ENCODE peak calls at places on chromosome 10, in four cellular contexts. I, S, G and T are unnamed samples.

GRCh38 chr10:132299381-132300336 is 8.1 kb downstream of the STK32C start:
- DNase-seq in I (no peak), S (no peak), G (no peak), T (no peak)

GRCh38 chr10:50988792-50989191 is 85.5 kb upstream of the PRKG1 start:
- DNase-seq in I (no peak), S (no peak), G (no peak), T (no peak)

GRCh38 chr10:117860823-117861222 is 185.9 kb downstream of the RAB11FIP2 start:
- DNase-seq in I (no peak), S (peak), G (peak), T (peak)

GRCh38 chr10:92264249-92264648 is 26.6 kb downstream of the CPEB3 start:
- DNase-seq in I (no peak), S (no peak), G (no peak), T (no peak)

GRCh38 chr10:131469551-131469950 is 158.0 kb upstream of the TCERG1L start:
- DNase-seq in I (no peak), S (no peak), G (no peak), T (no peak)

GRCh38 chr10:30384791-30385201 is 35.7 kb upstream of the MTPAP start:
- DNase-seq in I (no peak), S (no peak), G (peak), T (peak)

GRCh38 chr10:119319161-119319919 is 112.0 kb downstream of the GRK5 start:
- DNase-seq in I (no peak), S (no peak), G (no peak), T (no peak)

GRCh38 chr10:132133005-132133404 is 53.7 kb upstream of the DPYSL4 start:
- DNase-seq in I (no peak), S (no peak), G (no peak), T (no peak)

GRCh38 chr10:115710136-115710535 is 562.9 kb downstream of the GFRA1 start:
- DNase-seq in I (no peak), S (no peak), G (no peak), T (no peak)

GRCh38 chr10:33126742-33127141 is 168.7 kb upstream of the ITGB1 start:
- DNase-seq in I (no peak), S (no peak), G (no peak), T (no peak)

GRCh38 chr10:75229961-75230360 is 5.8 kb downstream of the COMTD1 start:
- DNase-seq in I (no peak), S (no peak), G (no peak), T (no peak)

GRCh38 chr10:25531662-25532061 is 356.9 kb downstream of the GPR158 start:
- DNase-seq in I (no peak), S (no peak), G (no peak), T (no peak)

GRCh38 chr10:24449334-24449740 is 240.4 kb downstream of the KIAA1217 start:
- DNase-seq in I (no peak), S (no peak), G (no peak), T (no peak)

GRCh38 chr10:73232887-73233286 is 14.2 kb downstream of the DNAJC9 start:
- DNase-seq in I (no peak), S (peak), G (no peak), T (no peak)

GRCh38 chr10:73577788-73578187 is 13.4 kb downstream of the USP54 start:
- DNase-seq in I (no peak), S (no peak), G (no peak), T (no peak)

GRCh38 chr10:91691255-91691654 is 58.4 kb upstream of the PPP1R3C start:
- DNase-seq in I (no peak), S (no peak), G (no peak), T (no peak)

GRCh38 chr10:80855348-80855971 is 317.8 kb downstream of the SH2D4B start:
- DNase-seq in I (peak), S (peak), G (peak), T (no peak)

GRCh38 chr10:84177541-84178386 is 4.2 kb downstream of the GPR15LG start:
- DNase-seq in I (no peak), S (no peak), G (no peak), T (no peak)

GRCh38 chr10:123636598-123637325 is 29.4 kb upstream of the GPR26 start:
- DNase-seq in I (no peak), S (no peak), G (no peak), T (peak)

DNA sequence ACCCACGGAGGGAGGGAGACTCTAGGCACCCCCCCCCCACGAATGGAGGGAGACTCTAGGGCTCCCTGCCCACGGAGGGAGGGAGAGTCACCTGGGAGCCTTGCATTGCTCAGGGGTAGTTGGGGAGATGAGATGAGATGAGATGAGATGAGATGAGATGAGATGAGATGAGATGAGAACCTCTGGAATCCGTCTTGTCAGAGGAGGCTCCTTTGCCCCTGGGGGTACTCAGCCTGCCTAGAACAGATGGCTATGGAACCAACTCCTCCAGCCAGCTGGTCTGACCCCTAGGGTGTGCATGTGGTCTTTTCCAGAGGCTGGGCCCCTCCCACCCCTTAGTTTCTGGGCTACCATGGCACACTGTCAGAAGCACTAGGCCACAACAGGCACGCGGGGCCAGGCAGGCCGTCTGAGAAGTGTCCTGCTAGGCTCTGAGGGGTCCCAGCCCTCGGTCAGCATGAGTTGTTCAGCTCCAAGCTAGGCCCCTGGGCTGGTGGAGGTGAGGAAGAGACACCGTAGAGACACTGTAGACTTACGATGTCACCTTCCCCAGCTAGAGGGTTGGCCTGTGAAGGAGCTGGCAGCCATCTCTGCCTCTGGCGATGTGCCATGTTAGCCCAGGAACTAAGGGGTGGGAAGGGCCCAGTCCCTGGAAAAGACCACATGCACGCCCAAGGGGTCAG is 8.8 kb downstream of the TSPAN15 start:
- DNase-seq in I (no peak), S (no peak), G (no peak), T (no peak)
- TF ChIP-seq ZBTB33 in I (no peak), S (no peak), G (no peak), T (no peak)

GRCh38 chr10:17454801-17455520 is 566 bp upstream of the ST8SIA6 start:
- DNase-seq in I (no peak), S (peak), G (no peak), T (peak)

GRCh38 chr10:17453035-17453376 is 1.4 kb downstream of the ST8SIA6 start:
- DNase-seq in I (no peak), S (no peak), G (no peak), T (no peak)

GRCh38 chr10:17454181-17454800 is at the start of gene ST8SIA6:
- DNase-seq in I (no peak), S (peak), G (no peak), T (no peak)

GRCh38 chr10:17452060-17452894 is 2.1 kb downstream of the ST8SIA6 start:
- DNase-seq in I (no peak), S (no peak), G (no peak), T (no peak)

DNA sequence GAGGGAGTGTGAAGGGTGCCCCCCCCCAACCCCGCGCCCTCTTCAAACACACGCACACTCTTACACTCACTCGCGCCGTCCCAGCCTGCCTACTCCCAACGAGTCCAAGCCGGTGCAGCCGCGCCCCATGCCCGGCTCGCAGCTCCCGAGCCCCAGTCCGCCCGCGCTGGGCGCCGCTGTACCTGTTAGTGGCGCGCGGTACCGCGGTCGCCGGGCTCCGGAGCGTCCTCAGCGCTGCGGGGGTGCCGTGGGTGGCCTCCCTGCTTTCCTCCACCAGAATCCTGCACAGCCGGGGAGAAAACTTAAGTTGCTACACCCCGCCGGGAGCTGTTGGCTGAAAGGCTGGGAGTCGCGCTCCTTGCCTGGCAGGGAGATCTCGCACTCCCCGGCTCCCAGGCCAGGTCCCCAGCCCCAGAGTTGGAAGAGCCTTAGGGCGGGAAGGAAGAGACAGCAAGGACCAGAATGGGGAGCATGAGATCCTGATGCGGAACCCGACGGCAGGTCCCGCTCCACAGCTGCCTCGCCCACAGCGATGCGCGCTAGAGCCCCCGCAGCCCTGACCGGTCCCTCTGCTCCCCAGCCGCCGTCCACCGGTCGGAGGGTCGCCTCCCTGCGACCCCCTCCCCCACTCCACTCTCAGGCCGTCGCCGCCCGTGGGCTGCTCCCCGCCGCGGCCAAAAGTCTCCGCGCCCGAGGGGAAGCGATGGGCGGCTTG is 861 bp downstream of the ST8SIA6 start:
- DNase-seq in I (no peak), S (peak), G (no peak), T (no peak)
- TF ChIP-seq YY1 in I (no peak), S (no peak), G (no peak), T (no peak)

DNA sequence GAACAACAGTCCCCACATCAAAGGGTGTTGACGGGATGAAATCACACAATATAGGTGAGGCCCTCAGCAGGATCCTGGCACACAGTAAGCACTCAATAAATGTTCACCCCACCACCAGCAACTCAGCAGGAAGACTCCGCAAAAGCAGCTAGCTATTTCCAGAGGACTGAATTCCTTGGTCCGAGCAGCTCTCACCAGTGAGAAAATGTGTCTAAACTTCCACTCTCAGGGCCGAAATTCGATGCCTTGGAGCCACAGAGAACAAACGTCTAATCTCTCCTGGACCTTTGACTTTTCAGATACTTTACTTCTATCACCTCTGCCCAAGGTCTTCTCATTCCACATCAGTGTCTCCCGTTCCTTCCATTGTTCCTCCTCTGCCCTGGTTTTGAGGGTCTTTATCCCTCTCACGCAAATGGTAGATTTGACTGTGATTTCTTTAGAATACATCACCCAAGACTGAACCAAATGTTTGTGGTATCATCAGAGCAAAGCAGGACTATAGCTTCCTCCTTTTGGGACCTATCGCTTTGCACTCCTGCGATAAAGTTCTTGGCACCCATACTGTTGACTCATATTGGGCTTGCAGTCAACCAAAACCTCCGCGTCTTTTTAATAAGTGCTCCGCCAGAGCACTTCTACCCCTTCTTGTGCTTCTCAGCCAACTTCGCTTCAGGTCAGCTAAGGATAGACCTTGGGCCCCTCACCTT is 903 bp upstream of the NT5C2 start:
- DNase-seq in I (peak), S (no peak), G (no peak), T (peak)
- TF ChIP-seq ZBTB33 in I (no peak), S (no peak), G (no peak), T (no peak)

GRCh38 chr10:106857728-106858127 is 306.8 kb downstream of the SORCS1 start:
- DNase-seq in I (no peak), S (no peak), G (no peak), T (no peak)

DNA sequence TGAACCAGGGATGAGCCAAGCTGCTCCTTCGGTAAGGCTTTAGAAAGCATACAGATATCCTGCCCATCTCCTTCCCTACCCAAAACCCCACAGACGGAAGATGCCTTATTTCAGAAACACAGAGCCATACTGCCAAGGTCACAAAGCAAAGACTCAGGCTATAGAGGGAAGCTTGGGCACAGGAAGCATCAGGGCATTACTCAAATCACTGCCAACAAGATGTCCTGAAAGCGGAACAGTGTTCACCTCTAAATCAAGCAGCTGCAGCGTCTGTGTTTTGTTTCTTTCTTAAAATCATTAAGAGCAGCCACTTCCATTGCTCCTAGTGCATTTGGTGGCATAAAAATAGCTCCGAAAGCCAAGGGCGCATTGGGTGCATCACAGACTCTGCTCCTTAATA is 307.3 kb downstream of the SORCS1 start:
- DNase-seq in I (no peak), S (no peak), G (no peak), T (no peak)
- TF ChIP-seq YY1 in I (no peak), S (no peak), G (no peak), T (no peak)

DNA sequence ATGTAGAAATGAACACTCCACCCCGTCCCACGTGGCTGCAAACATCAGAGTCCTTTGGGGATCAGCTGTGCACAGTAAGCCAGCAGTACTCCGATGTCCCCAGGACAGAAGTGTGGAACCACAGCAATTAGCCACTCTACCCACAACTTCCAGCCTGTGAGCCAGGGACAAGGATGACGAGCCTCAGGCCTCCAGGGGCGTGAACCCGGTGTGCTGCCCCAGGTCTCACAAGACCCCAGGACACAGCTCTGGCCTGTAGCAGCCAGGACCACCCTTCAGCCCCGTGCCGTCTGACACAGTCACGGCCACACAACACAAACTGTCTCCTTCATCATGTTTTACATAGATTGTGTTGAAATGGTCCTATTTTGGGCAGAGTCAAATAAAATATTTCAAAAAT is 113.0 kb upstream of the DIP2C start:
- DNase-seq in I (no peak), S (no peak), G (no peak), T (no peak)
- TF ChIP-seq ZBTB33 in I (no peak), S (no peak), G (no peak), T (no peak)

GRCh38 chr10:124739996-124740373 is 4.2 kb downstream of the FAM53B start:
- DNase-seq in I (no peak), S (no peak), G (no peak), T (no peak)
- TF ChIP-seq YY1 in I (no peak), S (no peak), G (no peak), T (no peak)